ENCODE peak calls at places on chromosomes 2 and 18, in ten cellular contexts. One of them, this sample, is unnamed.

GRCh38 chr2:107259011-107259410 is 373.0 kb upstream of the ST6GAL2 start:
- DNase-seq in psoas muscle: no peak
- DNase-seq in right atrium auricular region: no peak
- DNase-seq in pancreas: no peak
- DNase-seq in uterus: no peak
- DNase-seq in neural progenitor cell: no peak
- DNase-seq in CD8-positive, alpha-beta T cell: no peak
- DNase-seq in prostate gland: no peak
- DNase-seq in trophoblast cell: no peak
- DNase-seq in effector memory CD4-positive, alpha-beta T cell: no peak
- DNase-seq in this sample: no peak

GRCh38 chr18:39960545-39960944 is 1994.5 kb upstream of the PIK3C3 start:
- DNase-seq in neural progenitor cell: no peak
- DNase-seq in effector memory CD4-positive, alpha-beta T cell: no peak
- DNase-seq in prostate gland: no peak
- DNase-seq in trophoblast cell: no peak
- DNase-seq in right atrium auricular region: no peak
- DNase-seq in pancreas: no peak
- DNase-seq in uterus: no peak
- DNase-seq in psoas muscle: no peak
- DNase-seq in CD8-positive, alpha-beta T cell: no peak
- DNase-seq in this sample: no peak

GRCh38 chr2:23426284-23426905 is 41.4 kb downstream of the KLHL29 start:
- DNase-seq in uterus: peak; percentile 39
- DNase-seq in pancreas: no peak
- DNase-seq in psoas muscle: peak; percentile 83
- DNase-seq in effector memory CD4-positive, alpha-beta T cell: no peak
- DNase-seq in neural progenitor cell: no peak
- DNase-seq in prostate gland: no peak
- DNase-seq in trophoblast cell: peak; percentile 83
- DNase-seq in CD8-positive, alpha-beta T cell: no peak
- DNase-seq in right atrium auricular region: peak; percentile 81
- DNase-seq in this sample: peak; percentile 70

GRCh38 chr2:169761970-169762292 is 28.3 kb downstream of the KLHL23 start:
- DNase-seq in psoas muscle: no peak
- DNase-seq in neural progenitor cell: no peak
- DNase-seq in CD8-positive, alpha-beta T cell: no peak
- DNase-seq in right atrium auricular region: no peak
- DNase-seq in prostate gland: no peak
- DNase-seq in effector memory CD4-positive, alpha-beta T cell: no peak
- DNase-seq in uterus: no peak
- DNase-seq in pancreas: no peak
- DNase-seq in trophoblast cell: no peak
- DNase-seq in this sample: no peak

GRCh38 chr2:57182941-57183340 is 863.7 kb upstream of the VRK2 start:
- DNase-seq in uterus: no peak
- DNase-seq in CD8-positive, alpha-beta T cell: no peak
- DNase-seq in right atrium auricular region: no peak
- DNase-seq in pancreas: no peak
- DNase-seq in trophoblast cell: no peak
- DNase-seq in neural progenitor cell: no peak
- DNase-seq in prostate gland: no peak
- DNase-seq in psoas muscle: no peak
- DNase-seq in effector memory CD4-positive, alpha-beta T cell: no peak
- DNase-seq in this sample: no peak

GRCh38 chr2:113291191-113291590 is 12.5 kb upstream of the PAX8 start:
- DNase-seq in trophoblast cell: no peak
- DNase-seq in uterus: no peak
- DNase-seq in neural progenitor cell: peak; percentile 67
- DNase-seq in effector memory CD4-positive, alpha-beta T cell: no peak
- DNase-seq in right atrium auricular region: no peak
- DNase-seq in psoas muscle: no peak
- DNase-seq in pancreas: no peak
- DNase-seq in prostate gland: no peak
- DNase-seq in CD8-positive, alpha-beta T cell: no peak
- DNase-seq in this sample: no peak

GRCh38 chr2:113036763-113037162 is 15.9 kb downstream of the IL36B start:
- DNase-seq in prostate gland: no peak
- DNase-seq in uterus: no peak
- DNase-seq in CD8-positive, alpha-beta T cell: no peak
- DNase-seq in psoas muscle: no peak
- DNase-seq in neural progenitor cell: no peak
- DNase-seq in pancreas: no peak
- DNase-seq in trophoblast cell: no peak
- DNase-seq in effector memory CD4-positive, alpha-beta T cell: no peak
- DNase-seq in right atrium auricular region: no peak
- DNase-seq in this sample: no peak

GRCh38 chr18:7177131-7177744 is 53.7 kb upstream of the LRRC30 start:
- DNase-seq in pancreas: no peak
- DNase-seq in psoas muscle: no peak
- DNase-seq in neural progenitor cell: peak; percentile 78
- DNase-seq in CD8-positive, alpha-beta T cell: no peak
- DNase-seq in right atrium auricular region: peak; percentile 73
- DNase-seq in prostate gland: peak; percentile 47
- DNase-seq in uterus: peak; percentile 72
- DNase-seq in effector memory CD4-positive, alpha-beta T cell: no peak
- DNase-seq in trophoblast cell: peak; percentile 53
- DNase-seq in this sample: no peak

GRCh38 chr2:181457741-181458425 is 697 bp downstream of the ITGA4 start:
- DNase-seq in right atrium auricular region: no peak
- DNase-seq in pancreas: peak; percentile 60
- DNase-seq in uterus: peak; percentile 15
- DNase-seq in effector memory CD4-positive, alpha-beta T cell: peak; percentile 16
- DNase-seq in neural progenitor cell: peak; percentile 61
- DNase-seq in trophoblast cell: no peak
- DNase-seq in CD8-positive, alpha-beta T cell: peak; percentile 37
- DNase-seq in prostate gland: peak; percentile 6
- DNase-seq in psoas muscle: peak; percentile 21
- DNase-seq in this sample: peak; percentile 12

GRCh38 chr18:24868760-24869237 is 408.4 kb downstream of the HRH4 start:
- DNase-seq in pancreas: no peak
- DNase-seq in neural progenitor cell: no peak
- DNase-seq in psoas muscle: no peak
- DNase-seq in CD8-positive, alpha-beta T cell: no peak
- DNase-seq in effector memory CD4-positive, alpha-beta T cell: no peak
- DNase-seq in trophoblast cell: no peak
- DNase-seq in uterus: no peak
- DNase-seq in right atrium auricular region: no peak
- DNase-seq in prostate gland: no peak
- DNase-seq in this sample: no peak

GRCh38 chr18:6414723-6415362 is at the start of gene L3MBTL4:
- DNase-seq in CD8-positive, alpha-beta T cell: no peak
- DNase-seq in right atrium auricular region: no peak
- DNase-seq in neural progenitor cell: peak; percentile 53
- DNase-seq in psoas muscle: peak; percentile 27
- DNase-seq in pancreas: peak; percentile 88
- DNase-seq in effector memory CD4-positive, alpha-beta T cell: no peak
- DNase-seq in uterus: peak; percentile 30
- DNase-seq in prostate gland: peak; percentile 59
- DNase-seq in trophoblast cell: peak; percentile 13
- DNase-seq in this sample: peak; percentile 29

GRCh38 chr18:76602169-76602568 is 107.1 kb upstream of the ZNF516 start:
- DNase-seq in uterus: no peak
- DNase-seq in neural progenitor cell: no peak
- DNase-seq in CD8-positive, alpha-beta T cell: no peak
- DNase-seq in right atrium auricular region: no peak
- DNase-seq in trophoblast cell: no peak
- DNase-seq in pancreas: no peak
- DNase-seq in effector memory CD4-positive, alpha-beta T cell: no peak
- DNase-seq in prostate gland: no peak
- DNase-seq in psoas muscle: no peak
- DNase-seq in this sample: no peak
- H3K27ac ChIP-seq in uterus: no peak overlapping the region
- H3K27ac ChIP-seq in neural progenitor cell: no peak overlapping the region
- H3K27ac ChIP-seq in CD8-positive, alpha-beta T cell: no peak overlapping the region
- H3K27ac ChIP-seq in right atrium auricular region: no peak overlapping the region
- H3K27ac ChIP-seq in trophoblast cell: no peak overlapping the region
- H3K27ac ChIP-seq in pancreas: no peak overlapping the region
- H3K27ac ChIP-seq in effector memory CD4-positive, alpha-beta T cell: no peak overlapping the region
- H3K27ac ChIP-seq in prostate gland: no peak overlapping the region
- H3K27ac ChIP-seq in psoas muscle: no peak overlapping the region
- H3K27ac ChIP-seq in this sample: no peak overlapping the region

GRCh38 chr18:8798996-8799395 is 93.6 kb downstream of the MTCL1 start:
- DNase-seq in psoas muscle: peak; percentile 35
- DNase-seq in trophoblast cell: no peak
- DNase-seq in right atrium auricular region: no peak
- DNase-seq in pancreas: no peak
- DNase-seq in uterus: no peak
- DNase-seq in prostate gland: no peak
- DNase-seq in CD8-positive, alpha-beta T cell: no peak
- DNase-seq in neural progenitor cell: no peak
- DNase-seq in effector memory CD4-positive, alpha-beta T cell: no peak
- DNase-seq in this sample: peak; percentile 35
- H3K27ac ChIP-seq in psoas muscle: no peak overlapping the region
- H3K27ac ChIP-seq in trophoblast cell: no peak overlapping the region
- H3K27ac ChIP-seq in right atrium auricular region: no peak overlapping the region
- H3K27ac ChIP-seq in pancreas: no peak overlapping the region
- H3K27ac ChIP-seq in uterus: no peak overlapping the region
- H3K27ac ChIP-seq in prostate gland: no peak overlapping the region
- H3K27ac ChIP-seq in CD8-positive, alpha-beta T cell: no peak overlapping the region
- H3K27ac ChIP-seq in neural progenitor cell: no peak overlapping the region
- H3K27ac ChIP-seq in effector memory CD4-positive, alpha-beta T cell: no peak overlapping the region
- H3K27ac ChIP-seq in this sample: no peak overlapping the region

DNA sequence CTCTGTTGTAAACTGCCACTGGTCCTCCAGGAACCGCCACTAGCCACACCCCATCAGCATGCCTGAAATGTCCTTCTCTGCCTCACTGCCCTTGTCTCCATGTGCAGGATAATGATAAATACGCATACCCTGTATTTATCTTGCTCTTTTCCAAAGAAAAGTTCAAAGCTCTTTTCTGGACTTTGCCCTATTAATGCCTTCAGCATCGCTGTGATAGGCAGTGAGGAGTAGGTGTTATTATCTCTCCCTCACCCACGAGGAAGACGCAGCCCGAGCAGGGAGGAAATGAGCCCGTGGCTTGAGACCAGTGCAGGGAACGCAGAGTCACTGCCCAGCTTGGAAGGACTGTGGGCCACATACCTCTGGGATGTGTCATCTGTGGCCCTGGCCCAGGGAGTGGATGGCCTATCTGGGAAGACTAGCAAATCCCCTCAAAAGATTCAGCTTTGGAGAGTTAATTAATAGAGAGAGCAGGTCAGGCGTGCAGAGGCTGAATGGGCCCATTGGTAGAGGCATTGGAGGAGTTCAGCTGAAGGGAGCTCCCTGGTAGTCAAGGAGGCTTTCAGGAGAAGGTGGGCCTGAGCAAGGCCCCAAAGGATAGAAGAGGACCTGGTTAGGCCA is 39.5 kb upstream of the MCFD2 start:
- DNase-seq in effector memory CD4-positive, alpha-beta T cell: no peak
- DNase-seq in CD8-positive, alpha-beta T cell: no peak
- DNase-seq in uterus: peak; percentile 76
- DNase-seq in right atrium auricular region: peak; percentile 88
- DNase-seq in pancreas: no peak
- DNase-seq in psoas muscle: peak; percentile 85
- DNase-seq in neural progenitor cell: peak; percentile 61
- DNase-seq in prostate gland: peak; percentile 22
- DNase-seq in trophoblast cell: peak; percentile 59
- DNase-seq in this sample: peak; percentile 46
- H3K27ac ChIP-seq in effector memory CD4-positive, alpha-beta T cell: no peak overlapping the region
- H3K27ac ChIP-seq in CD8-positive, alpha-beta T cell: no peak overlapping the region
- H3K27ac ChIP-seq in uterus: peak overlapping the region; percentile 67
- H3K27ac ChIP-seq in right atrium auricular region: peak overlapping the region; percentile 60
- H3K27ac ChIP-seq in pancreas: peak overlapping the region; percentile 58
- H3K27ac ChIP-seq in psoas muscle: peak overlapping the region; percentile 64
- H3K27ac ChIP-seq in neural progenitor cell: peak overlapping the region; percentile 35
- H3K27ac ChIP-seq in prostate gland: peak overlapping the region; percentile 10
- H3K27ac ChIP-seq in trophoblast cell: peak overlapping the region; percentile 69
- H3K27ac ChIP-seq in this sample: peak overlapping the region; percentile 60

GRCh38 chr2:187542123-187542522 is 12.1 kb downstream of the TFPI start:
- DNase-seq in pancreas: no peak
- DNase-seq in trophoblast cell: no peak
- DNase-seq in prostate gland: no peak
- DNase-seq in psoas muscle: no peak
- DNase-seq in neural progenitor cell: no peak
- DNase-seq in effector memory CD4-positive, alpha-beta T cell: no peak
- DNase-seq in right atrium auricular region: no peak
- DNase-seq in CD8-positive, alpha-beta T cell: no peak
- DNase-seq in uterus: no peak
- DNase-seq in this sample: no peak
- H3K27ac ChIP-seq in pancreas: peak overlapping the region; percentile 64
- H3K27ac ChIP-seq in trophoblast cell: no peak overlapping the region
- H3K27ac ChIP-seq in prostate gland: no peak overlapping the region
- H3K27ac ChIP-seq in psoas muscle: peak overlapping the region; percentile 78
- H3K27ac ChIP-seq in neural progenitor cell: no peak overlapping the region
- H3K27ac ChIP-seq in effector memory CD4-positive, alpha-beta T cell: no peak overlapping the region
- H3K27ac ChIP-seq in right atrium auricular region: peak overlapping the region; percentile 70
- H3K27ac ChIP-seq in CD8-positive, alpha-beta T cell: no peak overlapping the region
- H3K27ac ChIP-seq in uterus: peak overlapping the region; percentile 72
- H3K27ac ChIP-seq in this sample: peak overlapping the region; percentile 67

GRCh38 chr2:2422621-2423020 is 91.5 kb upstream of the MYT1L start:
- DNase-seq in pancreas: no peak
- DNase-seq in psoas muscle: no peak
- DNase-seq in trophoblast cell: no peak
- DNase-seq in uterus: no peak
- DNase-seq in neural progenitor cell: no peak
- DNase-seq in CD8-positive, alpha-beta T cell: no peak
- DNase-seq in prostate gland: no peak
- DNase-seq in right atrium auricular region: no peak
- DNase-seq in effector memory CD4-positive, alpha-beta T cell: no peak
- DNase-seq in this sample: no peak
- H3K27ac ChIP-seq in pancreas: no peak overlapping the region
- H3K27ac ChIP-seq in psoas muscle: no peak overlapping the region
- H3K27ac ChIP-seq in trophoblast cell: no peak overlapping the region
- H3K27ac ChIP-seq in uterus: no peak overlapping the region
- H3K27ac ChIP-seq in neural progenitor cell: no peak overlapping the region
- H3K27ac ChIP-seq in CD8-positive, alpha-beta T cell: no peak overlapping the region
- H3K27ac ChIP-seq in prostate gland: no peak overlapping the region
- H3K27ac ChIP-seq in right atrium auricular region: no peak overlapping the region
- H3K27ac ChIP-seq in effector memory CD4-positive, alpha-beta T cell: no peak overlapping the region
- H3K27ac ChIP-seq in this sample: no peak overlapping the region

GRCh38 chr2:155695505-155695904 is 637.0 kb downstream of the NR4A2 start:
- DNase-seq in pancreas: no peak
- DNase-seq in neural progenitor cell: no peak
- DNase-seq in prostate gland: no peak
- DNase-seq in trophoblast cell: no peak
- DNase-seq in CD8-positive, alpha-beta T cell: no peak
- DNase-seq in effector memory CD4-positive, alpha-beta T cell: no peak
- DNase-seq in psoas muscle: no peak
- DNase-seq in right atrium auricular region: no peak
- DNase-seq in uterus: no peak
- DNase-seq in this sample: no peak
- H3K27ac ChIP-seq in pancreas: no peak overlapping the region
- H3K27ac ChIP-seq in neural progenitor cell: no peak overlapping the region
- H3K27ac ChIP-seq in prostate gland: no peak overlapping the region
- H3K27ac ChIP-seq in trophoblast cell: no peak overlapping the region
- H3K27ac ChIP-seq in CD8-positive, alpha-beta T cell: no peak overlapping the region
- H3K27ac ChIP-seq in effector memory CD4-positive, alpha-beta T cell: no peak overlapping the region
- H3K27ac ChIP-seq in psoas muscle: no peak overlapping the region
- H3K27ac ChIP-seq in right atrium auricular region: no peak overlapping the region
- H3K27ac ChIP-seq in uterus: no peak overlapping the region
- H3K27ac ChIP-seq in this sample: no peak overlapping the region

GRCh38 chr2:152433289-152433688 is 98.3 kb downstream of the FMNL2 start:
- DNase-seq in right atrium auricular region: no peak
- DNase-seq in pancreas: no peak
- DNase-seq in trophoblast cell: no peak
- DNase-seq in CD8-positive, alpha-beta T cell: no peak
- DNase-seq in effector memory CD4-positive, alpha-beta T cell: no peak
- DNase-seq in neural progenitor cell: no peak
- DNase-seq in prostate gland: no peak
- DNase-seq in uterus: no peak
- DNase-seq in psoas muscle: no peak
- DNase-seq in this sample: no peak
- H3K27ac ChIP-seq in right atrium auricular region: peak overlapping the region; percentile 18
- H3K27ac ChIP-seq in pancreas: peak overlapping the region; percentile 0
- H3K27ac ChIP-seq in trophoblast cell: no peak overlapping the region
- H3K27ac ChIP-seq in CD8-positive, alpha-beta T cell: no peak overlapping the region
- H3K27ac ChIP-seq in effector memory CD4-positive, alpha-beta T cell: no peak overlapping the region
- H3K27ac ChIP-seq in neural progenitor cell: peak overlapping the region; percentile 87
- H3K27ac ChIP-seq in prostate gland: no peak overlapping the region
- H3K27ac ChIP-seq in uterus: no peak overlapping the region
- H3K27ac ChIP-seq in psoas muscle: peak overlapping the region; percentile 79
- H3K27ac ChIP-seq in this sample: peak overlapping the region; percentile 59